ENCODE peak calls at places on chromosome 10, in eight cellular contexts. C is GM06990; F is NT2/D1; V is HTR-8/SVneo; Z is C1 segment of cervical spinal cord; X is lower lobe of right lung; P is activated T-helper 1 cell treated with anti-CD3 and anti-CD28 coated beads, Interleukin-2, amount 50 U/mL, for 16 hours; S is DMS153. E is an unnamed sample.

GRCh38 chr10:7813481-7813880 is 4.8 kb upstream of the TAF3 start:
- DNase-seq in X (no peak), C (no peak), P (no peak), S (no peak), Z (no peak), V (no peak), F (no peak), E (no peak)

GRCh38 chr10:15035385-15036301 is 8.1 kb upstream of the OLAH start:
- DNase-seq in V (peak), Z (peak), F (no peak), P (no peak), C (no peak), X (peak), S (no peak), E (peak)

GRCh38 chr10:110843796-110844616 is 27.7 kb upstream of the PDCD4 start:
- DNase-seq in C (no peak), X (no peak), P (no peak), Z (no peak), F (no peak), S (no peak), V (no peak), E (no peak)

GRCh38 chr10:10996966-10997620 is 20.6 kb upstream of the CELF2 start:
- DNase-seq in C (no peak), X (no peak), V (no peak), F (no peak), Z (no peak), S (no peak), P (no peak), E (no peak)

GRCh38 chr10:21372651-21373410 is 152.7 kb downstream of the SKIDA1 start:
- DNase-seq in X (peak), S (peak), P (no peak), V (peak), C (peak), F (no peak), Z (no peak), E (peak)

GRCh38 chr10:123842692-123843385 is 48.8 kb downstream of the CPXM2 start:
- DNase-seq in F (no peak), Z (no peak), P (no peak), V (no peak), C (no peak), S (no peak), X (no peak), E (no peak)

GRCh38 chr10:117964528-117964927 is 82.2 kb downstream of the RAB11FIP2 start:
- DNase-seq in V (no peak), S (no peak), F (no peak), C (no peak), X (no peak), Z (no peak), P (no peak), E (no peak)

GRCh38 chr10:102675151-102675886 is 31.0 kb downstream of the TRIM8 start:
- DNase-seq in Z (no peak), P (no peak), V (no peak), X (no peak), F (no peak), S (no peak), C (peak), E (no peak)

GRCh38 chr10:43878386-43878785 is 229.7 kb upstream of the ZNF32 start:
- DNase-seq in X (peak), P (no peak), F (no peak), C (no peak), Z (no peak), S (no peak), V (no peak), E (peak)

GRCh38 chr10:89697946-89698345 is 3.4 kb upstream of the KIF20B start:
- DNase-seq in S (no peak), V (no peak), P (no peak), C (no peak), Z (no peak), F (no peak), X (no peak), E (no peak)

GRCh38 chr10:44310762-44311562 is 73.9 kb downstream of the CXCL12 start:
- DNase-seq in Z (peak), X (peak), C (peak), V (peak), P (peak), F (peak), S (peak), E (peak)

GRCh38 chr10:78715435-78715834 is 353.3 kb upstream of the ZMIZ1 start:
- DNase-seq in Z (no peak), S (no peak), P (no peak), X (no peak), V (no peak), F (no peak), C (no peak), E (no peak)

GRCh38 chr10:76583711-76584161 is 1053.9 kb downstream of the KCNMA1 start:
- DNase-seq in C (no peak), Z (no peak), F (no peak), V (peak), X (no peak), P (no peak), S (no peak), E (peak)

GRCh38 chr10:17021661-17022060 is 108.0 kb downstream of the CUBN start:
- DNase-seq in P (no peak), C (no peak), S (no peak), Z (no peak), X (no peak), V (no peak), F (no peak), E (no peak)

GRCh38 chr10:51879238-51879637 is 179.8 kb upstream of the CSTF2T start:
- DNase-seq in Z (no peak), V (no peak), P (no peak), S (no peak), F (no peak), C (no peak), X (no peak), E (peak)

GRCh38 chr10:67492317-67493019 is 203.5 kb downstream of the CTNNA3 start:
- DNase-seq in S (no peak), V (no peak), P (no peak), Z (no peak), X (no peak), F (no peak), C (no peak), E (peak)

GRCh38 chr10:131739201-131739600 is 161.6 kb upstream of the PPP2R2D start:
- DNase-seq in S (no peak), Z (no peak), P (no peak), C (no peak), V (no peak), F (no peak), X (no peak), E (no peak)

GRCh38 chr10:132742837-132743194 is 43.1 kb downstream of the NKX6-2 start:
- DNase-seq in Z (no peak), V (no peak), P (no peak), X (no peak), F (no peak), S (no peak), C (no peak), E (no peak)

GRCh38 chr10:121244791-121245190 is 353.5 kb downstream of the FGFR2 start:
- DNase-seq in Z (no peak), C (no peak), S (peak), V (no peak), F (no peak), P (no peak), X (no peak), E (no peak)

GRCh38 chr10:45473126-45473525 is 99.1 kb downstream of the ALOX5 start:
- DNase-seq in C (no peak), Z (no peak), F (no peak), V (no peak), X (no peak), P (no peak), S (no peak), E (no peak)

GRCh38 chr10:122062831-122063674 is 74.1 kb downstream of the TACC2 start:
- DNase-seq in X (peak), V (peak), S (peak), P (no peak), C (no peak), F (peak), Z (no peak), E (peak)

GRCh38 chr10:48501226-48501625 is 103.6 kb downstream of the ARHGAP22 start:
- DNase-seq in P (no peak), V (no peak), Z (no peak), S (no peak), C (no peak), X (no peak), F (no peak), E (no peak)

GRCh38 chr10:71804067-71804466 is 30.7 kb upstream of the VSIR start:
- DNase-seq in V (no peak), Z (peak), P (no peak), X (no peak), F (no peak), C (no peak), S (no peak), E (no peak)

GRCh38 chr10:93352638-93353383 is 129.3 kb downstream of the MYOF start:
- DNase-seq in Z (no peak), X (no peak), C (no peak), S (no peak), P (no peak), F (no peak), V (peak), E (peak)

GRCh38 chr10:92965314-92965713 is 95.3 kb upstream of the CYP26C1 start:
- DNase-seq in C (no peak), V (peak), S (no peak), Z (no peak), P (no peak), F (peak), X (no peak), E (peak)

GRCh38 chr10:132099701-132100481 is 34.1 kb downstream of the JAKMIP3 start:
- DNase-seq in P (no peak), X (peak), F (no peak), V (no peak), Z (no peak), C (no peak), S (no peak), E (no peak)

GRCh38 chr10:72466018-72466417 is 111.3 kb upstream of the DNAJB12 start:
- DNase-seq in P (no peak), C (no peak), X (no peak), Z (no peak), S (no peak), F (no peak), V (no peak), E (peak)

E was measured in EH.